ENCODE peak calls at places on chromosomes 6 and 20, in six cellular contexts. M, I, P, J, N and C are unnamed samples. For H3K4me1, the result is how much of the 10 kb centered on the place peaks cover.

GRCh38 chr6:122129313-122130025 is 270.0 kb upstream of the HSF2 start:
- ATAC-seq in M (no peak), I (no peak), P (no peak), J (no peak), N (no peak), C (no peak)

GRCh38 chr6:160221423-160221822 is 37.2 kb downstream of the SLC22A2 start:
- ATAC-seq in M (peak), I (no peak), P (peak), J (no peak), N (peak), C (no peak)

GRCh38 chr20:62516345-62516744 is 40.5 kb upstream of the GATA5 start:
- ATAC-seq in M (peak), I (peak), P (no peak), J (peak), N (peak), C (no peak)

GRCh38 chr6:46923476-46923875 is 1.7 kb upstream of the ADGRF5 start:
- ATAC-seq in M (no peak), I (no peak), P (peak), J (no peak), N (no peak), C (no peak)

GRCh38 chr6:38955876-38956275 is 92.7 kb upstream of the GLP1R start:
- ATAC-seq in M (no peak), I (no peak), P (peak), J (no peak), N (no peak), C (no peak)

GRCh38 chr20:38725458-38725958 is 1.2 kb downstream of the SLC32A1 start:
- ATAC-seq in M (peak), I (no peak), P (no peak), J (no peak), N (peak), C (no peak)

GRCh38 chr20:62499758-62500236 is 24.0 kb upstream of the GATA5 start:
- ATAC-seq in M (no peak), I (peak), P (no peak), J (peak), N (no peak), C (peak)

GRCh38 chr6:160015778-160016684 is 47.1 kb downstream of the IGF2R start:
- ATAC-seq in M (no peak), I (no peak), P (peak), J (no peak), N (no peak), C (no peak)

GRCh38 chr6:113065606-113066005 is 718.5 kb downstream of the RFPL4B start:
- ATAC-seq in M (no peak), I (no peak), P (no peak), J (no peak), N (no peak), C (no peak)

GRCh38 chr20:10710995-10711775 is 37.4 kb upstream of the JAG1 start:
- ATAC-seq in M (no peak), I (no peak), P (no peak), J (peak), N (peak), C (no peak)

GRCh38 chr6:134954272-134954990 is 4.5 kb upstream of the ALDH8A1 start:
- ATAC-seq in M (no peak), I (peak), P (no peak), J (no peak), N (no peak), C (no peak)

GRCh38 chr6:166627875-166628849 is 1.1 kb upstream of the RPS6KA2 start:
- ATAC-seq in M (peak), I (peak), P (peak), J (peak), N (peak), C (peak)

GRCh38 chr6:11702039-11702795 is 76.4 kb downstream of the ADTRP start:
- ATAC-seq in M (no peak), I (peak), P (no peak), J (peak), N (no peak), C (no peak)

GRCh38 chr6:34951741-34952140 is 62.7 kb downstream of the ANKS1A start:
- ATAC-seq in M (no peak), I (no peak), P (no peak), J (no peak), N (no peak), C (no peak)

GRCh38 chr6:155045561-155046404 is 50.7 kb downstream of the TIAM2 start:
- ATAC-seq in M (no peak), I (no peak), P (no peak), J (no peak), N (no peak), C (no peak)

GRCh38 chr6:56891754-56892153 is 63.2 kb upstream of the BEND6 start:
- ATAC-seq in M (peak), I (peak), P (no peak), J (peak), N (peak), C (no peak)

GRCh38 chr6:90375681-90376439 is 79.2 kb upstream of the BACH2 start:
- ATAC-seq in M (no peak), I (no peak), P (peak), J (no peak), N (no peak), C (peak)

GRCh38 chr20:11917663-11918062 is at the start of gene BTBD3:
- ATAC-seq in M (peak), I (no peak), P (peak), J (no peak), N (no peak), C (peak)

GRCh38 chr20:63261808-63262528 is 7.7 kb upstream of the NKAIN4 start:
- ATAC-seq in M (no peak), I (no peak), P (no peak), J (no peak), N (peak), C (no peak)

GRCh38 chr6:28757429-28758045 is 166.2 kb downstream of the TRIM27 start:
- ATAC-seq in M (no peak), I (peak), P (no peak), J (peak), N (peak), C (no peak)

GRCh38 chr20:50730765-50731054 is 670 bp upstream of the PARD6B start:
- ATAC-seq in M (no peak), I (no peak), P (no peak), J (no peak), N (peak), C (no peak)

GRCh38 chr20:347640-348484 is 951 bp downstream of the NRSN2 start:
- ATAC-seq in M (peak), I (peak), P (peak), J (peak), N (peak), C (peak)

GRCh38 chr20:708956-709355 is 33.4 kb upstream of the SCRT2 start:
- ATAC-seq in M (no peak), I (no peak), P (no peak), J (no peak), N (no peak), C (no peak)

GRCh38 chr20:17545127-17545526 is 13.9 kb upstream of the BFSP1 start:
- ATAC-seq in M (no peak), I (no peak), P (no peak), J (no peak), N (no peak), C (no peak)

GRCh38 chr6:25446815-25447569 is 167.8 kb downstream of the CARMIL1 start:
- ATAC-seq in M (peak), I (no peak), P (no peak), J (no peak), N (no peak), C (no peak)

DNA sequence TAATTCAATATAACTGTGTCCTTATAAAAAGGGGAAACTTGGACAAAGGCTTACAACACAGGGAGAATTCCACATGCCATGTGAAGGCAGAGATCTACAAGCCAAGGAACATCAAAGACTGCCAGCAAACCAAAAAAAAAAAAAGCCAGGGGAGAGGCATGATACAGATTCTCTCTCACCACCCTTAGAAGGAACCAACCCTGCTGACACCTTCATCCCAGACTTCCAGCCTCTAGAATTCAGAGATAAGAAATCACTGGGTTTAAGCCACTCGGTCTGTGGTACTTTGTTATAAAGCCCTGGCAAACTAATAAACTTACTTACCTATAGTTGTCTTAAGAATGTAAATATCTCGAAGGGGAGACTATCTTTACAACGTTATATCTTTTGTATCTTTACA is 4.4 kb downstream of the SERINC3 start:
- ATAC-seq in M (no peak), I (no peak), P (no peak), J (no peak), N (no peak), C (no peak)
- H3K4me1 ChIP-seq in M (under half), I (under half), P (half or more), J (under half), N (under half), C (under half)

GRCh38 chr6:18039481-18039880 is 52.0 kb upstream of the KIF13A start:
- ATAC-seq in M (no peak), I (no peak), P (no peak), J (no peak), N (no peak), C (no peak)
- H3K4me3 ChIP-seq in M (no peak), I (no peak), P (no peak), J (no peak), N (no peak), C (no peak)

GRCh38 chr6:41920921-41921711 is at the start of the genes BYSL and MED20:
- ATAC-seq in M (peak), I (peak), P (peak), J (peak), N (peak), C (peak)
- TF ChIP-seq EP300 in M (peak), I (peak), P (no peak), J (no peak), N (no peak), C (no peak)

GRCh38 chr6:14664616-14665315 is 547.2 kb downstream of the CD83 start:
- ATAC-seq in M (no peak), I (no peak), P (no peak), J (no peak), N (no peak), C (no peak)
- H3K4me1 ChIP-seq in M (under half), I (under half), P (under half), J (under half), N (under half), C (under half)

GRCh38 chr20:36886859-36887778 is 11.2 kb downstream of the TLDC2 start:
- ATAC-seq in M (peak), I (peak), P (peak), J (peak), N (peak), C (peak)
- H3K4me3 ChIP-seq in M (no peak), I (no peak), P (no peak), J (no peak), N (peak), C (no peak)

GRCh38 chr20:2653511-2654383 is 1.3 kb downstream of the NOP56 start:
- ATAC-seq in M (no peak), I (no peak), P (no peak), J (no peak), N (no peak), C (no peak)

GRCh38 chr20:2654384-2654822 is 2.0 kb downstream of the NOP56 start:
- ATAC-seq in M (no peak), I (no peak), P (no peak), J (no peak), N (no peak), C (no peak)

GRCh38 chr20:2652724-2653510 is 485 bp downstream of the NOP56 start:
- ATAC-seq in M (peak), I (peak), P (peak), J (peak), N (peak), C (peak)

GRCh38 chr20:2654831-2655230 is 2.4 kb downstream of the NOP56 start:
- ATAC-seq in M (no peak), I (no peak), P (no peak), J (no peak), N (no peak), C (no peak)

DNA sequence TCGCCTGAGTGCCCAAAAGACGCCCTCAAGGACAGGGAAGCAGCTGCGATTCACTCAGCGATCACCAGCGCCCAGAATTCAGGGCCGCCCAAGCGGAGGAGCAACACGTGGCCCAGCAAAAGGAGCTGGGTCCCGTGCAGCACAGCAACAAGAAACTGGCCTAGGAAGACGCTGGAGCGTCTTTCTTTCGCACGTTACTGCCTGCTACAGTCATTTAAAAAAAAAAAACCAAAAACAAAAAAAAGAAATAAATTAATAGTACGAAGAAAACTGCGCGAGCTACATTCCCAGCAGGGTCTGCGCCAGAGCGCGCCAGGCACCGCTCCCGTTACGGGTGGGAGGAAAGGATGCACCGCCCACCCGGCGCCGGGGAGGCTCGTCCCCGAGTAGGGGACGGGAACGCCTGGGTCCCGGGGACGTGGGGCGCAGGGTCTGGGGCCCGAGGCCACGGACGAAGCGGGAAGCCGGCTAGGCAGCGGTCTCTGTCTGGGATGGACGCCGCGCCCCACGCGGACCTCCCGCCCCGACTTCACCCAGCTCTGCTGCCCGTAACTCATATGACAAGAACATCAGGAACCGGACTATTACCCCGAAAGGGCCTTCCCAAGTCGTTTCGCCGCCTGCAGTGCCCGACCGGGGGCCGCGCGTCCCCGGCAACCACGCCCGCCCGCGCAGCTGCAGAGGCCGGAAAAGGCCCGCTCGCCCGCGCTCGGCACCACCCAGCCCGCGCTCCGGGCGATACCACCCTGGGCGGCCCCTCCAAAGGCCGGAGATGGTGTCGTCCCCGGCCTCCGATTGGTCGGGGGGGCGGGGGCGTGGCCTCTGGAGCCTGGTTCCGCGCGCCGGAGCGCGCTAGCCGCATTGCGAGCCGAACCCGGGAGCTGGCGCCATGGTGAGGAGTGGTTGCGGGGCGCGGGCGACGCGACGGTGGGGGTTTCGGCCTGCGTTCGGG is at the start of gene NOP56:
- ATAC-seq in M (peak), I (peak), P (peak), J (peak), N (peak), C (peak)
- TF ChIP-seq EP300 in M (no peak), I (no peak), P (no peak), J (no peak), N (peak), C (no peak)

GRCh38 chr20:31669876-31670275 is 32.2 kb downstream of the COX4I2 start:
- ATAC-seq in M (no peak), I (no peak), P (no peak), J (no peak), N (no peak), C (no peak)
- H3K4me1 ChIP-seq in M (under half), I (half or more), P (half or more), J (half or more), N (half or more), C (half or more)

GRCh38 chr20:21390768-21391167 is 6.6 kb downstream of the NKX2-4 start:
- ATAC-seq in M (no peak), I (no peak), P (no peak), J (no peak), N (no peak), C (no peak)

GRCh38 chr20:21389368-21389767 is 8.0 kb downstream of the NKX2-4 start:
- ATAC-seq in M (no peak), I (no peak), P (no peak), J (no peak), N (no peak), C (no peak)

GRCh38 chr20:21393142-21393541 is 4.2 kb downstream of the NKX2-4 start:
- ATAC-seq in M (no peak), I (no peak), P (no peak), J (no peak), N (no peak), C (no peak)

GRCh38 chr20:21394120-21394519 is 3.2 kb downstream of the NKX2-4 start:
- ATAC-seq in M (no peak), I (no peak), P (no peak), J (no peak), N (no peak), C (no peak)

DNA sequence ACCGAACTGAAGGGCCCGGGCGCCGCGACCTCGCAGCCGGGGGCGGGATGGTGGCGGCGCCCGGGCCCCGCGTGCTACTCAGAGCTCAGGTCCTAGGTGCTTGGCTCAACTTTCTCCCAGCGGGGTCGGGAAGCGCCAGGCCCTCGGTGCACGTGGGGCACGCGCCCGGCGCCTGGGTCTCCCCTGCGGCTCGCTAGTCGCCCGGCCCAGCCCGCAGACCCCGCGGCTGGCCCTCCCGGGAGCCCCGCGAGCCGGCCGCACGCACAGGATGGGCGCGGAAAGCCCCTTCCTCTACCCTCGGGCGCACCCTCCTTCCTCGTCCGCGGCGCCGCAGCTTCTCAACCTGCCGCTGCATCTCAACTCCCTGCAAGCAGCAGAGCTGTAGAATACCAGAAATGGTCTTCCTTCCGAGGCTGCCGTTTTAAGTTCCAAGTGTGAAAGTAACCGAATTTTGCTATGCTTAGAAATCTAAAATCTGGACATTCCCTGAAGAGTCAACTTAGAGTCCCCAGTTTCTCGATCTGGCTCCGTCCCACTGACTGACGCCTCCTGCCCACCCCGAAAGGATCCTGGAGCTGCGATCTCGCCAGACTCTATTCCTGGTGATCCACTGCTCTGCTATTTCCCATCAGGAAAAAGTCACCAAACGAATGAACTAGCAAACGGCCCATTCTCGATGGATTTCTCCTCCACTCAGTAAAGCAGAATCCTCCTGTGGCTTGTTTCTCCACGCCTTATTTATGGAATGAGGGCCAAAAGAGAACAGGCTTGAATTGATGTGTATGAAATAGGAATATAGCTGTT is 5.6 kb downstream of the NKX2-4 start:
- ATAC-seq in M (no peak), I (no peak), P (no peak), J (peak), N (peak), C (no peak)
- H3K4me3 ChIP-seq in M (no peak), I (no peak), P (no peak), J (no peak), N (no peak), C (no peak)